ENCODE peak calls at places on chromosomes 7 and 10, in nine cellular contexts. One of them, this sample, is unnamed.
A peak's percentile ranks its signal among the peaks of the same experiment; 100 is the strongest.

GRCh38 chr7:158546626-158547025 is 41.0 kb downstream of the PTPRN2 start:
- DNase-seq in NCI-H2081: no peak
- DNase-seq in head of caudate nucleus: no peak
- DNase-seq in activated CD4-positive, alpha-beta T cell treated with anti-CD3 and anti-CD28 coated beads, Interleukin-2, amount 10 ng/mL, durations not matched to agents 7 days and 5 days: no peak
- DNase-seq in GM13977: no peak
- DNase-seq in RPMI7951: no peak
- DNase-seq in AG04450: no peak
- DNase-seq in fibroblast of the aortic adventitia: no peak
- DNase-seq in T-helper 2 cell: no peak
- DNase-seq in this sample: no peak

GRCh38 chr7:147509052-147509480 is 1081.5 kb upstream of the C7orf33 start:
- DNase-seq in NCI-H2081: no peak
- DNase-seq in head of caudate nucleus: no peak
- DNase-seq in activated CD4-positive, alpha-beta T cell treated with anti-CD3 and anti-CD28 coated beads, Interleukin-2, amount 10 ng/mL, durations not matched to agents 7 days and 5 days: no peak
- DNase-seq in GM13977: no peak
- DNase-seq in RPMI7951: no peak
- DNase-seq in AG04450: no peak
- DNase-seq in fibroblast of the aortic adventitia: peak; percentile 65
- DNase-seq in T-helper 2 cell: no peak
- DNase-seq in this sample: no peak

GRCh38 chr7:107659666-107660065 is 962 bp upstream of the SLC26A4 start:
- DNase-seq in NCI-H2081: no peak
- DNase-seq in head of caudate nucleus: no peak
- DNase-seq in activated CD4-positive, alpha-beta T cell treated with anti-CD3 and anti-CD28 coated beads, Interleukin-2, amount 10 ng/mL, durations not matched to agents 7 days and 5 days: peak; percentile 55
- DNase-seq in GM13977: peak; percentile 30
- DNase-seq in RPMI7951: peak; percentile 26
- DNase-seq in AG04450: peak; percentile 36
- DNase-seq in fibroblast of the aortic adventitia: peak; percentile 90
- DNase-seq in T-helper 2 cell: peak; percentile 62
- DNase-seq in this sample: no peak

GRCh38 chr7:48154792-48155413 is 16.4 kb upstream of the ABCA13 start:
- DNase-seq in NCI-H2081: peak; percentile 19
- DNase-seq in head of caudate nucleus: peak; percentile 18
- DNase-seq in activated CD4-positive, alpha-beta T cell treated with anti-CD3 and anti-CD28 coated beads, Interleukin-2, amount 10 ng/mL, durations not matched to agents 7 days and 5 days: peak; percentile 40
- DNase-seq in GM13977: no peak
- DNase-seq in RPMI7951: peak; percentile 60
- DNase-seq in AG04450: no peak
- DNase-seq in fibroblast of the aortic adventitia: peak; percentile 63
- DNase-seq in T-helper 2 cell: peak; percentile 34
- DNase-seq in this sample: peak; percentile 7

GRCh38 chr7:130669051-130669700 is 628 bp upstream of the COPG2 start:
- DNase-seq in NCI-H2081: no peak
- DNase-seq in head of caudate nucleus: no peak
- DNase-seq in activated CD4-positive, alpha-beta T cell treated with anti-CD3 and anti-CD28 coated beads, Interleukin-2, amount 10 ng/mL, durations not matched to agents 7 days and 5 days: no peak
- DNase-seq in GM13977: no peak
- DNase-seq in RPMI7951: no peak
- DNase-seq in AG04450: no peak
- DNase-seq in fibroblast of the aortic adventitia: peak; percentile 40
- DNase-seq in T-helper 2 cell: peak; percentile 29
- DNase-seq in this sample: no peak

GRCh38 chr7:151794508-151795167 is 82.3 kb downstream of the PRKAG2 start:
- DNase-seq in NCI-H2081: no peak
- DNase-seq in head of caudate nucleus: no peak
- DNase-seq in activated CD4-positive, alpha-beta T cell treated with anti-CD3 and anti-CD28 coated beads, Interleukin-2, amount 10 ng/mL, durations not matched to agents 7 days and 5 days: no peak
- DNase-seq in GM13977: no peak
- DNase-seq in RPMI7951: no peak
- DNase-seq in AG04450: no peak
- DNase-seq in fibroblast of the aortic adventitia: no peak
- DNase-seq in T-helper 2 cell: no peak
- DNase-seq in this sample: no peak

GRCh38 chr10:6542999-6543430 is 37.1 kb downstream of the PRKCQ start:
- DNase-seq in NCI-H2081: peak; percentile 2
- DNase-seq in head of caudate nucleus: no peak
- DNase-seq in activated CD4-positive, alpha-beta T cell treated with anti-CD3 and anti-CD28 coated beads, Interleukin-2, amount 10 ng/mL, durations not matched to agents 7 days and 5 days: peak; percentile 79
- DNase-seq in GM13977: no peak
- DNase-seq in RPMI7951: no peak
- DNase-seq in AG04450: no peak
- DNase-seq in fibroblast of the aortic adventitia: no peak
- DNase-seq in T-helper 2 cell: peak; percentile 89
- DNase-seq in this sample: no peak

GRCh38 chr10:117398014-117398413 is 22.8 kb upstream of the PDZD8 start:
- DNase-seq in NCI-H2081: no peak
- DNase-seq in head of caudate nucleus: no peak
- DNase-seq in activated CD4-positive, alpha-beta T cell treated with anti-CD3 and anti-CD28 coated beads, Interleukin-2, amount 10 ng/mL, durations not matched to agents 7 days and 5 days: no peak
- DNase-seq in GM13977: no peak
- DNase-seq in RPMI7951: no peak
- DNase-seq in AG04450: no peak
- DNase-seq in fibroblast of the aortic adventitia: no peak
- DNase-seq in T-helper 2 cell: no peak
- DNase-seq in this sample: no peak

GRCh38 chr10:71975087-71975890 is 11.1 kb downstream of the CHST3 start:
- DNase-seq in NCI-H2081: no peak
- DNase-seq in head of caudate nucleus: peak; percentile 89
- DNase-seq in activated CD4-positive, alpha-beta T cell treated with anti-CD3 and anti-CD28 coated beads, Interleukin-2, amount 10 ng/mL, durations not matched to agents 7 days and 5 days: no peak
- DNase-seq in GM13977: peak; percentile 4
- DNase-seq in RPMI7951: peak; percentile 73
- DNase-seq in AG04450: no peak
- DNase-seq in fibroblast of the aortic adventitia: no peak
- DNase-seq in T-helper 2 cell: no peak
- DNase-seq in this sample: no peak

GRCh38 chr10:60684091-60684490 is 94.2 kb upstream of the CDK1 start:
- DNase-seq in NCI-H2081: no peak
- DNase-seq in head of caudate nucleus: no peak
- DNase-seq in activated CD4-positive, alpha-beta T cell treated with anti-CD3 and anti-CD28 coated beads, Interleukin-2, amount 10 ng/mL, durations not matched to agents 7 days and 5 days: no peak
- DNase-seq in GM13977: no peak
- DNase-seq in RPMI7951: no peak
- DNase-seq in AG04450: no peak
- DNase-seq in fibroblast of the aortic adventitia: no peak
- DNase-seq in T-helper 2 cell: no peak
- DNase-seq in this sample: no peak

GRCh38 chr7:43585521-43585920 is 2.6 kb downstream of the STK17A start:
- DNase-seq in NCI-H2081: no peak
- DNase-seq in head of caudate nucleus: no peak
- DNase-seq in activated CD4-positive, alpha-beta T cell treated with anti-CD3 and anti-CD28 coated beads, Interleukin-2, amount 10 ng/mL, durations not matched to agents 7 days and 5 days: no peak
- DNase-seq in GM13977: peak; percentile 21
- DNase-seq in RPMI7951: peak; percentile 31
- DNase-seq in AG04450: no peak
- DNase-seq in fibroblast of the aortic adventitia: peak; percentile 90
- DNase-seq in T-helper 2 cell: peak; percentile 48
- DNase-seq in this sample: no peak

GRCh38 chr7:156898938-156899337 is 6.0 kb upstream of the LMBR1 start:
- DNase-seq in NCI-H2081: no peak
- DNase-seq in head of caudate nucleus: no peak
- DNase-seq in activated CD4-positive, alpha-beta T cell treated with anti-CD3 and anti-CD28 coated beads, Interleukin-2, amount 10 ng/mL, durations not matched to agents 7 days and 5 days: no peak
- DNase-seq in GM13977: no peak
- DNase-seq in RPMI7951: no peak
- DNase-seq in AG04450: no peak
- DNase-seq in fibroblast of the aortic adventitia: no peak
- DNase-seq in T-helper 2 cell: no peak
- DNase-seq in this sample: no peak

GRCh38 chr10:89207801-89208551 is 859 bp upstream of the CH25H start:
- DNase-seq in NCI-H2081: peak; percentile 6
- DNase-seq in head of caudate nucleus: peak; percentile 51
- DNase-seq in activated CD4-positive, alpha-beta T cell treated with anti-CD3 and anti-CD28 coated beads, Interleukin-2, amount 10 ng/mL, durations not matched to agents 7 days and 5 days: peak; percentile 21
- DNase-seq in GM13977: peak; percentile 24
- DNase-seq in RPMI7951: peak; percentile 35
- DNase-seq in AG04450: no peak
- DNase-seq in fibroblast of the aortic adventitia: no peak
- DNase-seq in T-helper 2 cell: peak; percentile 2
- DNase-seq in this sample: no peak

GRCh38 chr10:20993387-20994170 is 96.5 kb upstream of the NEBL start:
- DNase-seq in NCI-H2081: no peak
- DNase-seq in head of caudate nucleus: no peak
- DNase-seq in activated CD4-positive, alpha-beta T cell treated with anti-CD3 and anti-CD28 coated beads, Interleukin-2, amount 10 ng/mL, durations not matched to agents 7 days and 5 days: no peak
- DNase-seq in GM13977: no peak
- DNase-seq in RPMI7951: peak; percentile 54
- DNase-seq in AG04450: no peak
- DNase-seq in fibroblast of the aortic adventitia: no peak
- DNase-seq in T-helper 2 cell: no peak
- DNase-seq in this sample: no peak

GRCh38 chr10:72344932-72345331 is 9.8 kb downstream of the DNAJB12 start:
- DNase-seq in NCI-H2081: no peak
- DNase-seq in head of caudate nucleus: no peak
- DNase-seq in activated CD4-positive, alpha-beta T cell treated with anti-CD3 and anti-CD28 coated beads, Interleukin-2, amount 10 ng/mL, durations not matched to agents 7 days and 5 days: no peak
- DNase-seq in GM13977: peak; percentile 48
- DNase-seq in RPMI7951: no peak
- DNase-seq in AG04450: no peak
- DNase-seq in fibroblast of the aortic adventitia: no peak
- DNase-seq in T-helper 2 cell: peak; percentile 51
- DNase-seq in this sample: no peak

GRCh38 chr7:155381852-155382801 is 75.8 kb upstream of the EN2 start:
- DNase-seq in NCI-H2081: no peak
- DNase-seq in head of caudate nucleus: peak; percentile 47
- DNase-seq in activated CD4-positive, alpha-beta T cell treated with anti-CD3 and anti-CD28 coated beads, Interleukin-2, amount 10 ng/mL, durations not matched to agents 7 days and 5 days: no peak
- DNase-seq in GM13977: no peak
- DNase-seq in RPMI7951: no peak
- DNase-seq in AG04450: no peak
- DNase-seq in fibroblast of the aortic adventitia: no peak
- DNase-seq in T-helper 2 cell: peak; percentile 13
- DNase-seq in this sample: no peak

GRCh38 chr7:75762350-75762917 is 9.6 kb downstream of the CCL26 start:
- DNase-seq in NCI-H2081: peak; percentile 61
- DNase-seq in head of caudate nucleus: no peak
- DNase-seq in activated CD4-positive, alpha-beta T cell treated with anti-CD3 and anti-CD28 coated beads, Interleukin-2, amount 10 ng/mL, durations not matched to agents 7 days and 5 days: no peak
- DNase-seq in GM13977: peak; percentile 82
- DNase-seq in RPMI7951: peak; percentile 73
- DNase-seq in AG04450: peak; percentile 61
- DNase-seq in fibroblast of the aortic adventitia: peak; percentile 85
- DNase-seq in T-helper 2 cell: peak; percentile 68
- DNase-seq in this sample: peak; percentile 15